ENCODE peak calls at places on chromosome 10, in six cellular contexts. R is GM23248, B is SK-N-SH, L is hepatocyte, C is OCI-LY7, S is neural progenitor cell. U is an unnamed sample.

GRCh38 chr10:86668297-86669165 is at the start of gene LDB3:
- DNase-seq in R (no peak), B (peak; percentile 65), L (peak; percentile 35), C (peak; percentile 87), S (peak; percentile 58), U (no peak)

GRCh38 chr10:70758757-70759514 is 26.2 kb downstream of the TBATA start:
- DNase-seq in R (peak; percentile 85), B (peak; percentile 81), L (peak; percentile 85), C (peak; percentile 78), S (peak; percentile 84), U (peak; percentile 59)

GRCh38 chr10:131725736-131726459 is 174.9 kb upstream of the PPP2R2D start:
- DNase-seq in R (no peak), B (peak; percentile 25), L (no peak), C (no peak), S (no peak), U (no peak)

GRCh38 chr10:132882481-132882951 is 59.9 kb downstream of the CFAP46 start:
- DNase-seq in R (no peak), B (no peak), L (no peak), C (no peak), S (no peak), U (no peak)

GRCh38 chr10:16663472-16663871 is 141.8 kb upstream of the C1QL3 start:
- DNase-seq in R (no peak), B (no peak), L (no peak), C (no peak), S (no peak), U (no peak)

GRCh38 chr10:94366382-94366781 is 3.6 kb upstream of the NOC3L start:
- DNase-seq in R (no peak), B (no peak), L (no peak), C (no peak), S (no peak), U (no peak)

GRCh38 chr10:18607979-18608378 is 43.4 kb downstream of the NSUN6 start:
- DNase-seq in R (peak; percentile 45), B (peak; percentile 5), L (no peak), C (no peak), S (no peak), U (no peak)

GRCh38 chr10:127534074-127534473 is 15.0 kb upstream of the NPS start:
- DNase-seq in R (no peak), B (no peak), L (no peak), C (no peak), S (no peak), U (no peak)

GRCh38 chr10:24952701-24953349 is 419 bp upstream of the PRTFDC1 start:
- DNase-seq in R (peak; percentile 92), B (peak; percentile 87), L (peak; percentile 70), C (no peak), S (peak; percentile 82), U (peak; percentile 14)

GRCh38 chr10:33965795-33966581 is 631.5 kb upstream of the NRP1 start:
- DNase-seq in R (no peak), B (no peak), L (no peak), C (no peak), S (no peak), U (peak; percentile 62)
- TF ChIP-seq EZH2phosphoT487 in R (no peak), B (no peak), L (no peak), C (no peak), S (no peak), U (no peak)

GRCh38 chr10:48614481-48615383 is 9.9 kb upstream of the ARHGAP22 start:
- DNase-seq in R (peak; percentile 90), B (no peak), L (no peak), C (no peak), S (no peak), U (peak; percentile 65)

GRCh38 chr10:48612241-48612943 is 7.5 kb upstream of the ARHGAP22 start:
- DNase-seq in R (peak; percentile 71), B (no peak), L (no peak), C (no peak), S (no peak), U (peak; percentile 16)

GRCh38 chr10:48611133-48611532 is 6.3 kb upstream of the ARHGAP22 start:
- DNase-seq in R (no peak), B (no peak), L (no peak), C (no peak), S (no peak), U (no peak)

GRCh38 chr10:48610585-48611093 is 5.8 kb upstream of the ARHGAP22 start:
- DNase-seq in R (peak; percentile 25), B (no peak), L (no peak), C (no peak), S (no peak), U (no peak)

GRCh38 chr10:48613015-48613414 is 8.1 kb upstream of the ARHGAP22 start:
- DNase-seq in R (peak; percentile 53), B (no peak), L (no peak), C (no peak), S (no peak), U (peak; percentile 21)
- H3K4me2 ChIP-seq in R (peak overlapping the region; percentile 24), B (peak overlapping the region; percentile 68), L (no peak overlapping the region), C (no peak overlapping the region), S (no peak overlapping the region), U (peak overlapping the region; percentile 9)

GRCh38 chr10:4051408-4052151 is 266.6 kb upstream of the KLF6 start:
- DNase-seq in R (peak; percentile 16), B (no peak), L (no peak), C (no peak), S (no peak), U (no peak)

GRCh38 chr10:4053940-4054339 is 268.9 kb upstream of the KLF6 start:
- DNase-seq in R (no peak), B (no peak), L (no peak), C (no peak), S (no peak), U (no peak)

GRCh38 chr10:4048245-4048864 is 263.3 kb upstream of the KLF6 start:
- DNase-seq in R (no peak), B (no peak), L (no peak), C (no peak), S (no peak), U (no peak)

GRCh38 chr10:4050061-4050460 is 265.1 kb upstream of the KLF6 start:
- DNase-seq in R (no peak), B (no peak), L (no peak), C (no peak), S (no peak), U (no peak)

DNA sequence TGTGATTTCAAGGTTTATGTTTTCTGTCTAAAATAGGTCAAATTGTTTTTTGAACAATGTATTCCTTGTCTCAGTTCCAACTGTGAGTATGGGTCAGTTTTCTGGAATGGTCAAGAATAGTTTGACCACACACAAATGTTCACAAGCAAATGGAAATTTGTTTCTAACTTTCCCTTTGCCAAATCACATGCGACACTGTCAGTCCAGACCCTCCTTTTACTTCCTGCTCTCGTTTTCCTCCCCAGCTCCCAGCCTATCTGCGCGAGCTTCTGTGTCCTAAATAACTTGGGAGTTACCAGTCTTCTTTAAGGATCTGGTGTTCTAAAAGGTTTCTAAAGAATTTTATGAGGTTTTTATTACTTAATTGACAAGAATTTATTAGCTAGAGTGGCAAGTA is 266.0 kb upstream of the KLF6 start:
- DNase-seq in R (peak; percentile 51), B (no peak), L (no peak), C (no peak), S (no peak), U (no peak)
- TF ChIP-seq EZH2phosphoT487 in R (no peak), B (no peak), L (no peak), C (no peak), S (no peak), U (no peak)

DNA sequence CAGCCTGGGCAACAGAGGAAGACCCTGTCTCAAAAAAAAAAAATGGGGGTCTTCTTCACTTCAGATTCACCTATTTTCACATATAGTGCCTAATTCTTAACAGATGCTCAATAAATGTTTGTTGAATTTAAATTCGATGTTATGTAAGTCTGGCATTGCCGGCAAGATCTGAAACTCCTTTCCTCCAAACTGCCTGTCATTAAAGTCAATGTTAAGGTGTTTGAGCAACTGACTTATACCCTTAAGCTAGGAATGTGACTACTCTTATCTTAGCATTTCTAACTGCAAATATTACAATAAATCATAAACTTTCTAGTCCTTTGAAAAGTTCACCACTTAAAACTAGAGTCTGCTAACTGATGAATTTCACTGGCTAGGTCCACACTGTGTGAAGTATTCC is 95.2 kb downstream of the NRP1 start:
- DNase-seq in R (no peak), B (no peak), L (no peak), C (no peak), S (no peak), U (no peak)
- H3K4me2 ChIP-seq in R (no peak overlapping the region), B (peak overlapping the region; percentile 68), L (no peak overlapping the region), C (no peak overlapping the region), S (no peak overlapping the region), U (no peak overlapping the region)

GRCh38 chr10:12733271-12733670 is 268.2 kb downstream of the CCDC3 start:
- DNase-seq in R (no peak), B (no peak), L (no peak), C (no peak), S (no peak), U (no peak)

GRCh38 chr10:12730809-12731519 is 270.5 kb downstream of the CCDC3 start:
- DNase-seq in R (peak; percentile 63), B (no peak), L (no peak), C (no peak), S (no peak), U (peak; percentile 9)

GRCh38 chr10:12741255-12741915 is 260.1 kb downstream of the CCDC3 start:
- DNase-seq in R (no peak), B (no peak), L (no peak), C (no peak), S (no peak), U (no peak)

DNA sequence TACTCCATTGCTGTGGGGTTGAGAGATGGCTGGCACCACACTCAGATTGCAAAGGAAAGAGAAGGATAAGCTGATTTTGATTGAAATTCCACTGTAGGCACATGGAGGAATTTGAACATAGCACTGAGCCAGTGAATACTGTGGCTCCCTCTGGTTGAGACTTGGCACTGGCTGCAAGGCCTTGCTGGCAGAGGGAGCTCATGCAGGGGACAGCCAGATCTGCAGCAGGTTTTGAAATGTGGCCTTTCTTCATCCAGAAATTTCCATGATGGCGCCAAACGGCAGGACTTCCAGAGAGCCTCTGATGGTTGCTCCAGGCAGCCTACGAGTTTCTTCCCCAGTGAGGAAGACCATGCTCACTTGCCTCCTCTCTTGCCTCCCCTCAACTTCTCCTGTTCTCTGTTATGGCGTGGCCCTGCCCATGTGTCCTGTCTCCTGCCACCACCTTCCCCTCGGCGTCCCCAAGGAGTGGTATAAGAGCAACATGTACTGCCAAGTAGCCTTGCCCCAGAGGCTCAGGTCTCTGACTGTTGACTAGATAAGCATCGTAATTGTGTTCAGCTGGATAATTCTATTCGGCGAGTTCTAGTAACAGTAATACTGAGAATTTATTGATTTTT is 265.6 kb downstream of the CCDC3 start:
- DNase-seq in R (no peak), B (no peak), L (no peak), C (no peak), S (no peak), U (no peak)
- TF ChIP-seq EZH2phosphoT487 in R (no peak), B (no peak), L (no peak), C (no peak), S (no peak), U (no peak)

DNA sequence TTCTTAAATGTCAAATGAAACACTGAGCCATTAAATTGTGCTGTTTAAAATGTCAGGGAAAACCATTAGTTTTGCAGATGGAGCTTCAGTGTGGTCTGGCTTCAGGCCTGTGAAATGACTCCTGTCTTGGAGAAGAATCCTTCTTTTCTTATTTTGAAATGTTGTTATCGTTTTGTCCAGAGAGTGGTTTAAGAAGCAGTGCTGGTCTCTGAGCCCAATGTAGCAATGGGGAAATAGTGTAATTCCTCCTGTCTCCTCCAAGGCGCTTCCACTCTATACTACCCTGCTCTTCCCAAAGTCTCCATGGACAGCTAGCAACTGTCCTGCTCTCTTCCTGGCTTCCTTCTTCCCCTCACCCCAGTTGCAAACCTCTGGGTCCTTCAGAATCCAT is 177.6 kb downstream of the REEP3 start:
- DNase-seq in R (peak; percentile 33), B (no peak), L (no peak), C (no peak), S (no peak), U (no peak)
- H3K4me2 ChIP-seq in R (peak overlapping the region; percentile 74), B (peak overlapping the region; percentile 38), L (no peak overlapping the region), C (peak overlapping the region; percentile 7), S (no peak overlapping the region), U (no peak overlapping the region)

U was measured in MM.1S.